ENCODE peak calls at places on chromosome 20, in nine cellular contexts. X is upper lobe of right lung, A is Panc1, R is tibial artery, D is cardiac muscle cell, G is lower lobe of right lung, Q is RWPE2, B is right cardiac atrium, K is neural progenitor cell. H is an unnamed sample. For H3K27me3 and H3K4me1, the result is how much of the 10 kb centered on the place peaks cover.

GRCh38 chr20:32648761-32649615 is 24.8 kb downstream of the C20orf203 start:
- DNase-seq in X (no peak), A (no peak), R (no peak), D (peak), G (no peak), Q (no peak), B (no peak), K (no peak), H (no peak)

GRCh38 chr20:44070139-44070900 is 116.7 kb downstream of the JPH2 start:
- DNase-seq in X (peak), A (no peak), R (no peak), D (no peak), G (no peak), Q (no peak), B (no peak), K (no peak), H (no peak)

GRCh38 chr20:34791289-34792020 is 34.0 kb downstream of the NCOA6 start:
- DNase-seq in X (no peak), A (no peak), R (no peak), D (peak), G (no peak), Q (no peak), B (no peak), K (peak), H (no peak)

GRCh38 chr20:11012975-11013374 is 339.2 kb upstream of the JAG1 start:
- DNase-seq in X (no peak), A (no peak), R (no peak), D (peak), G (no peak), Q (no peak), B (no peak), K (no peak), H (no peak)

GRCh38 chr20:58981564-58982364 is 708 bp downstream of the NELFCD start:
- DNase-seq in X (no peak), A (no peak), R (no peak), D (no peak), G (no peak), Q (no peak), B (no peak), K (no peak), H (no peak)

GRCh38 chr20:23303325-23304102 is 47.1 kb upstream of the NXT1 start:
- DNase-seq in X (peak), A (no peak), R (no peak), D (no peak), G (no peak), Q (no peak), B (no peak), K (no peak), H (no peak)

GRCh38 chr20:57711826-57712225 is 2.0 kb upstream of the PMEPA1 start:
- DNase-seq in X (no peak), A (no peak), R (no peak), D (no peak), G (no peak), Q (no peak), B (no peak), K (no peak), H (no peak)

GRCh38 chr20:61369731-61370520 is 117.9 kb downstream of the CDH4 start:
- DNase-seq in X (no peak), A (no peak), R (no peak), D (no peak), G (no peak), Q (peak), B (no peak), K (no peak), H (no peak)

GRCh38 chr20:64065973-64066341 is 3.0 kb downstream of the TCEA2 start:
- DNase-seq in X (no peak), A (peak), R (no peak), D (peak), G (no peak), Q (no peak), B (no peak), K (no peak), H (no peak)

GRCh38 chr20:9626357-9626756 is 112.0 kb downstream of the LAMP5 start:
- DNase-seq in X (no peak), A (no peak), R (no peak), D (no peak), G (no peak), Q (no peak), B (no peak), K (no peak), H (no peak)

GRCh38 chr20:1392443-1392692 is 486 bp downstream of the FKBP1A start:
- DNase-seq in X (no peak), A (no peak), R (no peak), D (no peak), G (no peak), Q (no peak), B (no peak), K (no peak), H (no peak)

DNA sequence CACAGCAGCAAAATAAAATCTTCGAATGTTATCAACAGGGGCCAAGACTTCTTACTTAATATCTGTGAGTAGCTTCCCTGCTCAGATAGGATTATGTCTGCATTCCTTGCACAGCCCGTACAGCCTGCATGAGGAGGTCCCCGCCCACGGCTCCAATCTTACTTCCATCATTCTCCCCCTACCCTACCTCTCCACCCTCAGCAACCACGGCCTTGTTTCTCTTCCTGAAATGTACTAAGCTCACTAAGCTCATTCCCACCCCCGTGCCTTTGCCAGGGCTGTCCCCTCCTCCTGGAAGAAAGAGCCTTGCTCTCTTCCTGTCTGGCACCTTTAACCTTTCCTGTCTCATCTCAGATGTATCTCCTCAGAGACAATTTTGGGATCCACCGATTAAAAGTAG is 120.4 kb downstream of the BCAS1 start:
- DNase-seq in X (no peak), A (no peak), R (no peak), D (peak), G (no peak), Q (no peak), B (no peak), K (no peak), H (no peak)
- H3K27ac ChIP-seq in X (no peak), A (no peak), R (no peak), D (no peak), G (no peak), Q (peak), B (no peak), K (no peak), H (peak)

DNA sequence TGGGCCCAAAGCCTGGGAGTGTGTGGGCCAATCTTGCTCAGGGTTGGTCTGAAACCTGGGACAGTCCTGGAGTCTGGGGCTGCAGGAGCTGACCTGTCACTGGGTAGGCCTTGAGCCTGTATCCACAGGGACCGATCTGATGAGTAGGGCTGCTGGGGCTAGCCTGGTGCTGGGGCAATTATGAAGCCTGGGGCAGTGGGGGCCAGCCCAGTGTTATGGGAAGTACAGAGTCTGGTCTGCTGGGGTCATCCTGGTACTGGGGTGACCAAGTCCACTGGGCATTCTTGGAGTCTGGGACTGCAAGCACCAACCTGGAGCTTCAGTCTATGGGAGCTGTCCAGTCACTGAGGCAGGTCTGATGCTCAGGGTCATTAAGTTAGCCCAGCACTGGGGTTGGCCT is 20.7 kb downstream of the DEFB115 start:
- DNase-seq in X (no peak), A (no peak), R (no peak), D (no peak), G (no peak), Q (no peak), B (no peak), K (no peak), H (no peak)
- H3K27me3 ChIP-seq in X (under half), A (under half), R (under half), D (under half), G (under half), Q (under half), B (under half), K (under half), H (under half)

DNA sequence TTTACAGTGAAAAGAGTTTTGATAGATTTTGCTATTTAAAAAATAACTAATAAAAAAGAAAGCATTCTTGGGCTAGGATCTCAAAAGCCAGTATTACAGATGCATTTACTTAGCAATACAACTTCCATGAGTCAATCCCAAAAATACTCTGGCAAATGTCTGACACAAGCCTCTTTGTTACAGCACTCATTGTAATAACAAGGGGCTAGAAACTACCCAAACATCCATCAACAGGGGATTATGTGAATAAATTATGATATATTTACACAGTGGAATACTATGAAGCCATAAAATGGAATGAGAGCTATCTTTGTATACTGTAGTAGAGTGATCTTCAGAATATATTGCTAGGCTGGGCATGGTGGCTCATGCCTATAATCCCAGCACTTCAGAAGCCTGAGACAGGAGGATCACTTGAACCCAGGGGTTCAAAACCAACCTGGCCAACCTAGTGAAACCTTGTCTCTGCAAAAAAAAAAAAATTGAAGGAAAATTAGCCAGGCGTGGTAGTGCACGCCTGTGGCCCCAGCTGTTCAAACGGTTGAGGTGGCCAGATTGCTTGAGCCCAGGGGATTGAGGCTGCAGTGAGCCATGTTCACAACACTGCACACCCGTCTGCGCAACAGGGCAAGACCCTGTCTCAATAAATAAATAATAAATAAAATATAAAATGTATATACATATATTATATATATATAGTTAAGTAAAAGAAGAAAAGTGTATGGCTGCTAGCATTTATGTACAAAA is 34.7 kb upstream of the TOP1 start:
- DNase-seq in X (no peak), A (no peak), R (no peak), D (no peak), G (no peak), Q (peak), B (no peak), K (no peak), H (no peak)
- H3K4me1 ChIP-seq in X (under half), A (under half), R (under half), D (under half), G (under half), Q (under half), B (under half), K (under half), H (under half)

GRCh38 chr20:49642808-49643207 is 70.9 kb downstream of the B4GALT5 start:
- DNase-seq in X (no peak), A (no peak), R (no peak), D (no peak), G (no peak), Q (no peak), B (no peak), K (no peak), H (no peak)
- H3K27ac ChIP-seq in X (peak), A (no peak), R (no peak), D (peak), G (peak), Q (no peak), B (no peak), K (peak), H (no peak)

GRCh38 chr20:62476074-62476838 is 461 bp upstream of the GATA5 start:
- DNase-seq in X (no peak), A (no peak), R (no peak), D (no peak), G (no peak), Q (peak), B (peak), K (peak), H (no peak)
- H3K27me3 ChIP-seq in X (half or more), A (under half), R (under half), D (under half), G (half or more), Q (half or more), B (under half), K (half or more), H (half or more)

H was measured in keratinocyte.